ENCODE peak calls at places on chromosomes 12 and 14, in nine cellular contexts. One of them, this sample, is unnamed.

GRCh38 chr12:59834659-59835474 is 239.0 kb downstream of the SLC16A7 start:
- DNase-seq in right cardiac atrium: no peak
- DNase-seq in NCI-H774: no peak
- DNase-seq in GM23338: peak
- DNase-seq in ovary: no peak
- DNase-seq in non-pigmented ciliary epithelial cell: peak
- DNase-seq in choroid plexus epithelial cell: peak
- DNase-seq in HS-5: no peak
- DNase-seq in left ventricle myocardium inferior: no peak
- DNase-seq in this sample: no peak

GRCh38 chr14:61630399-61630798 is 64.9 kb upstream of the HIF1A start:
- DNase-seq in ovary: no peak
- DNase-seq in left ventricle myocardium inferior: no peak
- DNase-seq in NCI-H774: no peak
- DNase-seq in right cardiac atrium: no peak
- DNase-seq in GM23338: no peak
- DNase-seq in HS-5: no peak
- DNase-seq in choroid plexus epithelial cell: no peak
- DNase-seq in non-pigmented ciliary epithelial cell: no peak
- DNase-seq in this sample: no peak

GRCh38 chr14:77653473-77653872 is 37.0 kb upstream of the SPTLC2 start:
- DNase-seq in left ventricle myocardium inferior: no peak
- DNase-seq in GM23338: peak
- DNase-seq in HS-5: no peak
- DNase-seq in right cardiac atrium: no peak
- DNase-seq in NCI-H774: no peak
- DNase-seq in ovary: no peak
- DNase-seq in choroid plexus epithelial cell: no peak
- DNase-seq in non-pigmented ciliary epithelial cell: no peak
- DNase-seq in this sample: no peak

GRCh38 chr12:129885287-129885686 is 18.5 kb downstream of the TMEM132D start:
- DNase-seq in ovary: no peak
- DNase-seq in left ventricle myocardium inferior: no peak
- DNase-seq in right cardiac atrium: no peak
- DNase-seq in NCI-H774: no peak
- DNase-seq in choroid plexus epithelial cell: no peak
- DNase-seq in HS-5: no peak
- DNase-seq in non-pigmented ciliary epithelial cell: no peak
- DNase-seq in GM23338: no peak
- DNase-seq in this sample: no peak

GRCh38 chr12:26121841-26122680 is 2.8 kb downstream of the BHLHE41 start:
- DNase-seq in GM23338: peak
- DNase-seq in HS-5: no peak
- DNase-seq in ovary: no peak
- DNase-seq in right cardiac atrium: peak
- DNase-seq in NCI-H774: peak
- DNase-seq in non-pigmented ciliary epithelial cell: no peak
- DNase-seq in choroid plexus epithelial cell: no peak
- DNase-seq in left ventricle myocardium inferior: peak
- DNase-seq in this sample: no peak

GRCh38 chr14:73610692-73611091 is 1.6 kb upstream of the ACOT6 start:
- DNase-seq in choroid plexus epithelial cell: peak
- DNase-seq in GM23338: peak
- DNase-seq in HS-5: no peak
- DNase-seq in right cardiac atrium: no peak
- DNase-seq in non-pigmented ciliary epithelial cell: no peak
- DNase-seq in left ventricle myocardium inferior: no peak
- DNase-seq in ovary: no peak
- DNase-seq in NCI-H774: no peak
- DNase-seq in this sample: no peak

GRCh38 chr12:14495326-14495725 is 72.4 kb downstream of the PLBD1 start:
- DNase-seq in left ventricle myocardium inferior: no peak
- DNase-seq in ovary: no peak
- DNase-seq in non-pigmented ciliary epithelial cell: no peak
- DNase-seq in GM23338: no peak
- DNase-seq in right cardiac atrium: no peak
- DNase-seq in NCI-H774: no peak
- DNase-seq in choroid plexus epithelial cell: no peak
- DNase-seq in HS-5: no peak
- DNase-seq in this sample: no peak

GRCh38 chr12:77007476-77007875 is 57.9 kb downstream of the E2F7 start:
- DNase-seq in non-pigmented ciliary epithelial cell: no peak
- DNase-seq in ovary: no peak
- DNase-seq in left ventricle myocardium inferior: no peak
- DNase-seq in right cardiac atrium: no peak
- DNase-seq in HS-5: no peak
- DNase-seq in NCI-H774: no peak
- DNase-seq in choroid plexus epithelial cell: no peak
- DNase-seq in GM23338: no peak
- DNase-seq in this sample: no peak

GRCh38 chr12:102481705-102482104 is 1.3 kb upstream of the IGF1 start:
- DNase-seq in left ventricle myocardium inferior: no peak
- DNase-seq in non-pigmented ciliary epithelial cell: no peak
- DNase-seq in choroid plexus epithelial cell: no peak
- DNase-seq in NCI-H774: no peak
- DNase-seq in ovary: no peak
- DNase-seq in HS-5: no peak
- DNase-seq in GM23338: no peak
- DNase-seq in right cardiac atrium: no peak
- DNase-seq in this sample: no peak

GRCh38 chr14:87869619-87870583 is 123.1 kb downstream of the GALC start:
- DNase-seq in choroid plexus epithelial cell: peak
- DNase-seq in GM23338: no peak
- DNase-seq in left ventricle myocardium inferior: no peak
- DNase-seq in HS-5: peak
- DNase-seq in ovary: no peak
- DNase-seq in NCI-H774: no peak
- DNase-seq in right cardiac atrium: no peak
- DNase-seq in non-pigmented ciliary epithelial cell: peak
- DNase-seq in this sample: no peak

GRCh38 chr12:60977966-60978365 is 1282.2 kb upstream of the USP15 start:
- DNase-seq in choroid plexus epithelial cell: peak
- DNase-seq in GM23338: peak
- DNase-seq in NCI-H774: no peak
- DNase-seq in non-pigmented ciliary epithelial cell: no peak
- DNase-seq in left ventricle myocardium inferior: no peak
- DNase-seq in ovary: no peak
- DNase-seq in right cardiac atrium: no peak
- DNase-seq in HS-5: no peak
- DNase-seq in this sample: no peak

GRCh38 chr12:27504506-27504905 is 19.5 kb upstream of the PPFIBP1 start:
- DNase-seq in choroid plexus epithelial cell: peak
- DNase-seq in right cardiac atrium: no peak
- DNase-seq in ovary: no peak
- DNase-seq in HS-5: peak
- DNase-seq in non-pigmented ciliary epithelial cell: no peak
- DNase-seq in NCI-H774: no peak
- DNase-seq in left ventricle myocardium inferior: no peak
- DNase-seq in GM23338: no peak
- DNase-seq in this sample: no peak

GRCh38 chr12:87112946-87113345 is 856.8 kb upstream of the MGAT4C start:
- DNase-seq in ovary: no peak
- DNase-seq in right cardiac atrium: no peak
- DNase-seq in left ventricle myocardium inferior: no peak
- DNase-seq in NCI-H774: no peak
- DNase-seq in HS-5: peak
- DNase-seq in choroid plexus epithelial cell: no peak
- DNase-seq in non-pigmented ciliary epithelial cell: no peak
- DNase-seq in GM23338: no peak
- DNase-seq in this sample: no peak

GRCh38 chr14:64423987-64424386 is 35.8 kb downstream of the MTHFD1 start:
- DNase-seq in right cardiac atrium: no peak
- DNase-seq in GM23338: no peak
- DNase-seq in HS-5: no peak
- DNase-seq in choroid plexus epithelial cell: peak
- DNase-seq in NCI-H774: no peak
- DNase-seq in non-pigmented ciliary epithelial cell: no peak
- DNase-seq in left ventricle myocardium inferior: no peak
- DNase-seq in ovary: no peak
- DNase-seq in this sample: no peak

GRCh38 chr14:101780887-101781239 is 19.4 kb downstream of the PPP2R5C start:
- DNase-seq in GM23338: peak
- DNase-seq in HS-5: no peak
- DNase-seq in left ventricle myocardium inferior: no peak
- DNase-seq in non-pigmented ciliary epithelial cell: no peak
- DNase-seq in choroid plexus epithelial cell: no peak
- DNase-seq in NCI-H774: no peak
- DNase-seq in ovary: no peak
- DNase-seq in right cardiac atrium: no peak
- DNase-seq in this sample: no peak

GRCh38 chr14:41606249-41607118 is at the start of gene LRFN5:
- DNase-seq in NCI-H774: peak
- DNase-seq in choroid plexus epithelial cell: peak
- DNase-seq in left ventricle myocardium inferior: peak
- DNase-seq in ovary: peak
- DNase-seq in GM23338: peak
- DNase-seq in non-pigmented ciliary epithelial cell: no peak
- DNase-seq in HS-5: no peak
- DNase-seq in right cardiac atrium: peak
- DNase-seq in this sample: no peak

GRCh38 chr12:124174406-124174805 is 120.5 kb upstream of the RFLNA start:
- DNase-seq in NCI-H774: no peak
- DNase-seq in right cardiac atrium: no peak
- DNase-seq in HS-5: no peak
- DNase-seq in ovary: no peak
- DNase-seq in choroid plexus epithelial cell: peak
- DNase-seq in non-pigmented ciliary epithelial cell: no peak
- DNase-seq in GM23338: no peak
- DNase-seq in left ventricle myocardium inferior: no peak
- DNase-seq in this sample: no peak

GRCh38 chr12:32595251-32595650 is 83.8 kb upstream of the DNM1L start:
- DNase-seq in HS-5: peak
- DNase-seq in GM23338: no peak
- DNase-seq in right cardiac atrium: no peak
- DNase-seq in left ventricle myocardium inferior: no peak
- DNase-seq in choroid plexus epithelial cell: peak
- DNase-seq in NCI-H774: no peak
- DNase-seq in ovary: no peak
- DNase-seq in non-pigmented ciliary epithelial cell: peak
- DNase-seq in this sample: no peak

GRCh38 chr14:99574099-99574880 is 29.7 kb downstream of the CCDC85C start:
- DNase-seq in non-pigmented ciliary epithelial cell: no peak
- DNase-seq in left ventricle myocardium inferior: peak
- DNase-seq in GM23338: peak
- DNase-seq in choroid plexus epithelial cell: peak
- DNase-seq in HS-5: no peak
- DNase-seq in ovary: peak
- DNase-seq in NCI-H774: peak
- DNase-seq in right cardiac atrium: peak
- DNase-seq in this sample: no peak

GRCh38 chr12:111570090-111570961 is 28.8 kb downstream of the ATXN2 start:
- DNase-seq in HS-5: peak
- DNase-seq in choroid plexus epithelial cell: peak
- DNase-seq in ovary: no peak
- DNase-seq in right cardiac atrium: no peak
- DNase-seq in left ventricle myocardium inferior: no peak
- DNase-seq in non-pigmented ciliary epithelial cell: peak
- DNase-seq in NCI-H774: no peak
- DNase-seq in GM23338: no peak
- DNase-seq in this sample: no peak

GRCh38 chr12:123571343-123571813 is 13.0 kb upstream of the TMED2 start:
- DNase-seq in non-pigmented ciliary epithelial cell: no peak
- DNase-seq in GM23338: peak
- DNase-seq in NCI-H774: no peak
- DNase-seq in HS-5: no peak
- DNase-seq in choroid plexus epithelial cell: peak
- DNase-seq in left ventricle myocardium inferior: peak
- DNase-seq in right cardiac atrium: no peak
- DNase-seq in ovary: peak
- DNase-seq in this sample: no peak

GRCh38 chr14:26841920-26842741 is 244.3 kb upstream of the NOVA1 start:
- DNase-seq in NCI-H774: peak
- DNase-seq in GM23338: no peak
- DNase-seq in right cardiac atrium: no peak
- DNase-seq in ovary: peak
- DNase-seq in non-pigmented ciliary epithelial cell: peak
- DNase-seq in HS-5: peak
- DNase-seq in choroid plexus epithelial cell: peak
- DNase-seq in left ventricle myocardium inferior: no peak
- DNase-seq in this sample: no peak

GRCh38 chr12:56271031-56271430 is 4.3 kb downstream of the COQ10A start:
- DNase-seq in right cardiac atrium: no peak
- DNase-seq in NCI-H774: no peak
- DNase-seq in left ventricle myocardium inferior: no peak
- DNase-seq in choroid plexus epithelial cell: peak
- DNase-seq in HS-5: no peak
- DNase-seq in GM23338: peak
- DNase-seq in non-pigmented ciliary epithelial cell: no peak
- DNase-seq in ovary: no peak
- DNase-seq in this sample: no peak

GRCh38 chr14:34064349-34064748 is 113.5 kb upstream of the EGLN3 start:
- DNase-seq in left ventricle myocardium inferior: peak
- DNase-seq in ovary: peak
- DNase-seq in NCI-H774: no peak
- DNase-seq in HS-5: no peak
- DNase-seq in choroid plexus epithelial cell: no peak
- DNase-seq in right cardiac atrium: peak
- DNase-seq in GM23338: no peak
- DNase-seq in non-pigmented ciliary epithelial cell: no peak
- DNase-seq in this sample: no peak

GRCh38 chr12:31263661-31264060 is 62.3 kb downstream of the SINHCAF start:
- DNase-seq in HS-5: no peak
- DNase-seq in right cardiac atrium: no peak
- DNase-seq in NCI-H774: no peak
- DNase-seq in choroid plexus epithelial cell: no peak
- DNase-seq in left ventricle myocardium inferior: no peak
- DNase-seq in non-pigmented ciliary epithelial cell: no peak
- DNase-seq in GM23338: no peak
- DNase-seq in ovary: no peak
- DNase-seq in this sample: no peak

GRCh38 chr12:110105961-110106540 is 18.1 kb upstream of the IFT81 start:
- DNase-seq in ovary: no peak
- DNase-seq in right cardiac atrium: no peak
- DNase-seq in non-pigmented ciliary epithelial cell: no peak
- DNase-seq in NCI-H774: no peak
- DNase-seq in HS-5: no peak
- DNase-seq in choroid plexus epithelial cell: peak
- DNase-seq in left ventricle myocardium inferior: no peak
- DNase-seq in GM23338: no peak
- DNase-seq in this sample: no peak

GRCh38 chr12:86249856-86250255 is 6.3 kb downstream of the MGAT4C start:
- DNase-seq in right cardiac atrium: no peak
- DNase-seq in ovary: no peak
- DNase-seq in choroid plexus epithelial cell: peak
- DNase-seq in left ventricle myocardium inferior: no peak
- DNase-seq in HS-5: no peak
- DNase-seq in NCI-H774: no peak
- DNase-seq in non-pigmented ciliary epithelial cell: peak
- DNase-seq in GM23338: no peak
- DNase-seq in this sample: no peak

GRCh38 chr14:90903101-90903500 is 86.9 kb upstream of the TTC7B start:
- DNase-seq in ovary: peak
- DNase-seq in right cardiac atrium: no peak
- DNase-seq in choroid plexus epithelial cell: peak
- DNase-seq in GM23338: peak
- DNase-seq in left ventricle myocardium inferior: no peak
- DNase-seq in non-pigmented ciliary epithelial cell: peak
- DNase-seq in HS-5: peak
- DNase-seq in NCI-H774: peak
- DNase-seq in this sample: peak

GRCh38 chr14:99479903-99480855 is 480 bp downstream of the SETD3 start:
- DNase-seq in left ventricle myocardium inferior: peak
- DNase-seq in GM23338: peak
- DNase-seq in choroid plexus epithelial cell: peak
- DNase-seq in non-pigmented ciliary epithelial cell: no peak
- DNase-seq in right cardiac atrium: peak
- DNase-seq in HS-5: no peak
- DNase-seq in ovary: peak
- DNase-seq in NCI-H774: no peak
- DNase-seq in this sample: peak

GRCh38 chr12:6167327-6168280 is 32.6 kb upstream of the CD9 start:
- DNase-seq in NCI-H774: no peak
- DNase-seq in right cardiac atrium: peak
- DNase-seq in ovary: peak
- DNase-seq in HS-5: peak
- DNase-seq in non-pigmented ciliary epithelial cell: peak
- DNase-seq in left ventricle myocardium inferior: no peak
- DNase-seq in GM23338: no peak
- DNase-seq in choroid plexus epithelial cell: peak
- DNase-seq in this sample: peak

GRCh38 chr14:37167151-37168047 is 5.0 kb downstream of the SLC25A21 start:
- DNase-seq in HS-5: no peak
- DNase-seq in left ventricle myocardium inferior: no peak
- DNase-seq in choroid plexus epithelial cell: no peak
- DNase-seq in right cardiac atrium: no peak
- DNase-seq in NCI-H774: no peak
- DNase-seq in GM23338: peak
- DNase-seq in non-pigmented ciliary epithelial cell: no peak
- DNase-seq in ovary: no peak
- DNase-seq in this sample: no peak

This sample was measured in stimulated activated naive B cell treated with anti-CD40 and anti-IgM and Interleukin-4, amounts not matched to agents 10 μg/mL and 1 μg/mL and 100 μg/mL, for 72 hours.